ENCODE peak calls at places on chromosome 17, in eight cellular contexts. W is stimulated activated CD4-positive, alpha-beta T cell treated with anti-CD3 and anti-CD28 coated beads, TNF-alpha, amount 100 ng/mL, for 48 hours; Z is germinal center; M is lower leg skin; N is HT-29; E is AG09309; O is GM12891; Q is body of pancreas. P is an unnamed sample.

GRCh38 chr17:16442594-16443389 is 27.4 kb downstream of the TRPV2 start:
- DNase-seq in W (no peak), Z (no peak), M (no peak), N (peak; percentile 23), E (no peak), O (no peak), Q (no peak), P (no peak)

GRCh38 chr17:76546556-76547182 is 6.8 kb downstream of the PRCD start:
- DNase-seq in W (no peak), Z (no peak), M (peak; percentile 86), N (no peak), E (peak; percentile 89), O (no peak), Q (no peak), P (no peak)

GRCh38 chr17:78826836-78827509 is 13.6 kb downstream of the USP36 start:
- DNase-seq in W (no peak), Z (no peak), M (no peak), N (no peak), E (no peak), O (no peak), Q (no peak), P (no peak)

GRCh38 chr17:62717589-62718342 is 90.3 kb downstream of the MRC2 start:
- DNase-seq in W (no peak), Z (no peak), M (peak; percentile 83), N (no peak), E (no peak), O (no peak), Q (no peak), P (no peak)

GRCh38 chr17:81406117-81406953 is 11.1 kb downstream of the BAHCC1 start:
- DNase-seq in W (no peak), Z (no peak), M (no peak), N (no peak), E (no peak), O (no peak), Q (no peak), P (no peak)

GRCh38 chr17:33520404-33521032 is 227.4 kb upstream of the ASIC2 start:
- DNase-seq in W (peak; percentile 18), Z (peak; percentile 65), M (no peak), N (peak; percentile 49), E (no peak), O (peak; percentile 65), Q (peak; percentile 30), P (peak; percentile 79)

GRCh38 chr17:67712375-67712774 is 5.4 kb upstream of the NOL11 start:
- DNase-seq in W (no peak), Z (no peak), M (no peak), N (no peak), E (no peak), O (no peak), Q (no peak), P (no peak)

GRCh38 chr17:50137050-50137449 is 7.1 kb upstream of the SAMD14 start:
- DNase-seq in W (no peak), Z (no peak), M (no peak), N (no peak), E (no peak), O (no peak), Q (no peak), P (no peak)

GRCh38 chr17:45705123-45706009 is 78.8 kb upstream of the CRHR1 start:
- DNase-seq in W (no peak), Z (no peak), M (no peak), N (peak; percentile 81), E (no peak), O (no peak), Q (peak; percentile 62), P (no peak)

GRCh38 chr17:35726609-35727460 is 4.6 kb upstream of the RASL10B start:
- DNase-seq in W (no peak), Z (no peak), M (peak; percentile 88), N (peak; percentile 48), E (peak; percentile 91), O (no peak), Q (peak; percentile 76), P (peak; percentile 86)

GRCh38 chr17:81687770-81688541 is 4.1 kb downstream of the HGS start:
- DNase-seq in W (no peak), Z (no peak), M (no peak), N (no peak), E (no peak), O (no peak), Q (no peak), P (no peak)

GRCh38 chr17:40000161-40000560 is 15.1 kb upstream of the CSF3 start:
- DNase-seq in W (no peak), Z (no peak), M (no peak), N (no peak), E (no peak), O (no peak), Q (no peak), P (no peak)

GRCh38 chr17:47262586-47262985 is 9.0 kb downstream of the ITGB3 start:
- DNase-seq in W (no peak), Z (no peak), M (no peak), N (no peak), E (no peak), O (no peak), Q (no peak), P (no peak)

GRCh38 chr17:6510321-6511023 is 45.9 kb downstream of the PITPNM3 start:
- DNase-seq in W (no peak), Z (no peak), M (peak; percentile 59), N (no peak), E (no peak), O (no peak), Q (peak; percentile 18), P (no peak)

GRCh38 chr17:75976175-75976848 is 2.7 kb downstream of the ACOX1 start:
- DNase-seq in W (no peak), Z (no peak), M (no peak), N (peak; percentile 51), E (no peak), O (no peak), Q (no peak), P (no peak)

GRCh38 chr17:4304417-4305027 is 40.7 kb upstream of the ANKFY1 start:
- DNase-seq in W (peak; percentile 23), Z (peak; percentile 60), M (no peak), N (peak; percentile 64), E (peak; percentile 3), O (no peak), Q (peak; percentile 47), P (no peak)

GRCh38 chr17:9287301-9287700 is 266.0 kb downstream of the NTN1 start:
- DNase-seq in W (no peak), Z (no peak), M (peak; percentile 67), N (no peak), E (no peak), O (no peak), Q (no peak), P (no peak)

GRCh38 chr17:80203448-80204092 is 16.6 kb downstream of the SGSH start:
- DNase-seq in W (no peak), Z (no peak), M (no peak), N (no peak), E (no peak), O (no peak), Q (no peak), P (no peak)

GRCh38 chr17:31096106-31096436 is 1.3 kb downstream of the NF1 start:
- DNase-seq in W (no peak), Z (no peak), M (no peak), N (peak; percentile 43), E (no peak), O (no peak), Q (no peak), P (no peak)

GRCh38 chr17:42405963-42406495 is 17.0 kb downstream of the CAVIN1 start:
- DNase-seq in W (peak; percentile 75), Z (peak; percentile 85), M (peak; percentile 97), N (peak; percentile 81), E (peak; percentile 27), O (peak; percentile 70), Q (peak; percentile 82), P (peak; percentile 85)

GRCh38 chr17:81076097-81076754 is 41.3 kb downstream of the BAIAP2 start:
- DNase-seq in W (no peak), Z (no peak), M (no peak), N (no peak), E (no peak), O (no peak), Q (no peak), P (no peak)

GRCh38 chr17:41697122-41697962 is 8.7 kb downstream of the EIF1 start:
- DNase-seq in W (no peak), Z (no peak), M (peak; percentile 94), N (no peak), E (no peak), O (no peak), Q (peak; percentile 79), P (no peak)

P was measured in type B pancreatic cell.